ENCODE peak calls at places on chromosomes 6 and 20, in eight cellular contexts. R is GM12864; F is foreskin keratinocyte; B is lower lobe of right lung; A is WTC11; Y is CD8-positive, alpha-beta T cell; L is fibroblast of pulmonary artery; X is A549. V is an unnamed sample.

GRCh38 chr6:149065658-149066556 is 251.6 kb upstream of the TAB2 start:
- DNase-seq in R (peak), F (no peak), B (no peak), A (no peak), Y (peak), L (peak), X (no peak), V (no peak)

GRCh38 chr6:67016921-67017460 is 1310.0 kb upstream of the EYS start:
- DNase-seq in R (no peak), F (no peak), B (no peak), A (no peak), Y (no peak), L (no peak), X (no peak), V (no peak)

GRCh38 chr6:93790976-93791375 is 371.6 kb upstream of the EPHA7 start:
- DNase-seq in R (no peak), F (no peak), B (no peak), A (no peak), Y (no peak), L (no peak), X (no peak), V (peak)

GRCh38 chr6:10968776-10969175 is 75.3 kb downstream of the ELOVL2 start:
- DNase-seq in R (no peak), F (no peak), B (no peak), A (no peak), Y (no peak), L (peak), X (no peak), V (peak)

GRCh38 chr20:688809-689208 is 13.2 kb upstream of the SCRT2 start:
- DNase-seq in R (no peak), F (no peak), B (no peak), A (peak), Y (no peak), L (no peak), X (no peak), V (peak)

GRCh38 chr6:43771858-43772570 is 2.0 kb downstream of the VEGFA start:
- DNase-seq in R (no peak), F (no peak), B (peak), A (peak), Y (peak), L (peak), X (peak), V (peak)

GRCh38 chr6:43095939-43096338 is 19.8 kb downstream of the PTK7 start:
- DNase-seq in R (no peak), F (no peak), B (no peak), A (no peak), Y (no peak), L (no peak), X (no peak), V (no peak)

GRCh38 chr6:89862698-89863097 is 31.6 kb upstream of the GJA10 start:
- DNase-seq in R (no peak), F (no peak), B (no peak), A (no peak), Y (no peak), L (no peak), X (no peak), V (no peak)

GRCh38 chr6:147689398-147689797 is 180.9 kb downstream of the SAMD5 start:
- DNase-seq in R (no peak), F (peak), B (no peak), A (no peak), Y (no peak), L (peak), X (no peak), V (no peak)

GRCh38 chr20:13941031-13941430 is 49.4 kb downstream of the SEL1L2 start:
- DNase-seq in R (no peak), F (no peak), B (no peak), A (no peak), Y (no peak), L (no peak), X (no peak), V (no peak)

GRCh38 chr20:24832518-24832917 is 116.6 kb upstream of the CST7 start:
- DNase-seq in R (no peak), F (no peak), B (no peak), A (no peak), Y (no peak), L (no peak), X (no peak), V (no peak)

GRCh38 chr6:133730881-133731280 is 158.0 kb upstream of the TCF21 start:
- DNase-seq in R (no peak), F (peak), B (no peak), A (no peak), Y (no peak), L (peak), X (no peak), V (no peak)

GRCh38 chr6:13486679-13487121 is 700 bp downstream of the GFOD1 start:
- DNase-seq in R (no peak), F (peak), B (peak), A (peak), Y (peak), L (peak), X (peak), V (peak)

GRCh38 chr6:31663961-31664789 is 622 bp downstream of the GPANK1 start:
- DNase-seq in R (no peak), F (peak), B (no peak), A (no peak), Y (no peak), L (peak), X (no peak), V (peak)

GRCh38 chr6:106608080-106608668 is 21.1 kb downstream of the RTN4IP1 start:
- DNase-seq in R (peak), F (peak), B (no peak), A (no peak), Y (no peak), L (peak), X (peak), V (peak)

DNA sequence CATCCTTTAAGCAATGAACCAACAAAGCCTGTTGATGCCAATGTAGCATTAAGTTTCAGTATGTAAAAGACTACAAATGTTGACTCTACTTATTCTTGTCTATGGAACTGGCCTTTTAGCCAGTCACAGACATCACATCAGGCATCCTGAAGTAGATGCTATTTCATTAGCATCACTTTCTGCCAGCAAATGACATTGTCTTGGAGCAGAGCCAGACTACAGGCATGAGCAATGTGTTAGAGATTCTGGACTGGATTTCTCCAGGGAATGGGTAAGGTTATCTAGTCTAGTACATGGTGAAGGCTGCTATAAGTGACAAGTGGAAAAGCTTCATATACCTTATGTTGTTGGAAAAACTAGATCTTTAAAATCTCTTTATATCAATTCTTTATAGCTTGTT is 142.9 kb downstream of the ADGRB3 start:
- DNase-seq in R (no peak), F (peak), B (no peak), A (no peak), Y (no peak), L (peak), X (no peak), V (peak)
- TF ChIP-seq CTCF in R (no peak), F (no peak), B (no peak), A (no peak), Y (no peak), L (no peak), X (no peak), V (no peak)

GRCh38 chr6:34510299-34510698 is 44.4 kb downstream of the PACSIN1 start:
- DNase-seq in R (no peak), F (no peak), B (peak), A (no peak), Y (no peak), L (no peak), X (no peak), V (no peak)

GRCh38 chr6:34511214-34511922 is 44.8 kb downstream of the SPDEF start:
- DNase-seq in R (no peak), F (no peak), B (peak), A (no peak), Y (no peak), L (no peak), X (no peak), V (no peak)

GRCh38 chr6:34509782-34510181 is 43.9 kb downstream of the PACSIN1 start:
- DNase-seq in R (no peak), F (no peak), B (no peak), A (no peak), Y (no peak), L (no peak), X (no peak), V (no peak)

GRCh38 chr6:34506718-34507117 is 40.8 kb downstream of the PACSIN1 start:
- DNase-seq in R (no peak), F (no peak), B (peak), A (no peak), Y (no peak), L (no peak), X (no peak), V (no peak)

GRCh38 chr6:34508425-34508824 is 42.5 kb downstream of the PACSIN1 start:
- DNase-seq in R (no peak), F (no peak), B (no peak), A (no peak), Y (no peak), L (no peak), X (no peak), V (no peak)
- TF ChIP-seq CTCF in R (no peak), F (peak), B (no peak), A (no peak), Y (no peak), L (peak), X (no peak), V (peak)

GRCh38 chr20:63000958-63001357 is 5.8 kb downstream of the BHLHE23 start:
- DNase-seq in R (no peak), F (no peak), B (no peak), A (no peak), Y (no peak), L (no peak), X (no peak), V (no peak)
- TF ChIP-seq CTCF in R (no peak), F (no peak), B (no peak), A (no peak), Y (no peak), L (no peak), X (no peak), V (no peak)

GRCh38 chr6:20686142-20686541 is 151.9 kb downstream of the CDKAL1 start:
- DNase-seq in R (no peak), F (no peak), B (no peak), A (peak), Y (no peak), L (no peak), X (no peak), V (no peak)
- TF ChIP-seq CTCF in R (peak), F (no peak), B (no peak), A (no peak), Y (no peak), L (no peak), X (no peak), V (peak)